ENCODE peak calls at places on chromosomes 1 and 21, in four cellular contexts. One of them, this sample, is unnamed.

GRCh38 chr1:193524616-193525015 is 338.2 kb upstream of the B3GALT2 start:
- DNase-seq in HepG2: no peak
- DNase-seq in GM12878: no peak
- DNase-seq in K562: no peak
- DNase-seq in this sample: no peak

GRCh38 chr21:41366522-41367151 is 4.8 kb downstream of the MX2 start:
- DNase-seq in GM12878: peak; percentile 78
- DNase-seq in K562: peak; percentile 60
- DNase-seq in HepG2: peak; percentile 94
- DNase-seq in this sample: no peak

GRCh38 chr21:35940074-35940927 is 120.0 kb downstream of the SETD4 start:
- DNase-seq in GM12878: no peak
- DNase-seq in K562: no peak
- DNase-seq in HepG2: peak; percentile 45
- DNase-seq in this sample: peak; percentile 70

GRCh38 chr1:193438771-193439170 is 252.4 kb upstream of the B3GALT2 start:
- DNase-seq in HepG2: no peak
- DNase-seq in GM12878: no peak
- DNase-seq in K562: no peak
- DNase-seq in this sample: no peak

GRCh38 chr1:247335871-247336270 is 4.2 kb upstream of the ZNF496 start:
- DNase-seq in K562: no peak
- DNase-seq in HepG2: no peak
- DNase-seq in GM12878: no peak
- DNase-seq in this sample: no peak

GRCh38 chr21:37620401-37620800 is 253.8 kb downstream of the DYRK1A start:
- DNase-seq in K562: no peak
- DNase-seq in GM12878: no peak
- DNase-seq in HepG2: no peak
- DNase-seq in this sample: no peak

GRCh38 chr1:245751111-245751510 is 596.3 kb downstream of the KIF26B start:
- DNase-seq in GM12878: no peak
- DNase-seq in HepG2: no peak
- DNase-seq in K562: no peak
- DNase-seq in this sample: no peak

GRCh38 chr1:64545118-64545916 is 75.4 kb downstream of the CACHD1 start:
- DNase-seq in K562: no peak
- DNase-seq in HepG2: no peak
- DNase-seq in GM12878: no peak
- DNase-seq in this sample: no peak

GRCh38 chr1:148388260-148389026 is 94.7 kb downstream of the PPIAL4G start:
- DNase-seq in K562: peak; percentile 89
- DNase-seq in GM12878: peak; percentile 50
- DNase-seq in HepG2: peak; percentile 80
- DNase-seq in this sample: peak; percentile 93

DNA sequence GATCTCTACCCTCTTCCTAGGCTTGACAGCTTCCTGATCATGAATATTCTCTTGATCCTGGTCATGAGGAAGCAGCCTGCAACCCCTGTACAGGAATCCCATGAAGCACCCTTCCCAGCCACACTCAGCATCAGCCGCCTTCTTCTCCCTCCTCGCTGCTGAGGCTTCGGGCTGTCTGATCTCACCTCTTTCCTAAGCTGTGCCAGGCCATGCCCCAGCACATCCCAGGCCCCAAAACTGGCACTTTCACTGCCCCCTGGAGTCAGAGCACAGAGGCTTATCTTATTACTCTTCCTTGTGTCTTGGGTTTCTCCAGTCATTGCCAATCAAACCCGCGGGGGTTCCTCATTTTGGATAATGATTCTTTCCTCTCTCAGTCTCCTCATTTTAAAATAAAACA is 259.5 kb downstream of the RGS7 start:
- DNase-seq in HepG2: no peak
- DNase-seq in GM12878: no peak
- DNase-seq in K562: no peak
- DNase-seq in this sample: no peak
- TF ChIP-seq BHLHE40 in HepG2: no peak
- TF ChIP-seq BHLHE40 in GM12878: no peak
- TF ChIP-seq BHLHE40 in K562: no peak
- TF ChIP-seq BHLHE40 in this sample: no peak

GRCh38 chr1:34602907-34603306 is 151.9 kb upstream of the GJB5 start:
- DNase-seq in HepG2: no peak
- DNase-seq in K562: no peak
- DNase-seq in GM12878: no peak
- DNase-seq in this sample: no peak

GRCh38 chr1:34610063-34610462 is 144.8 kb upstream of the GJB5 start:
- DNase-seq in K562: no peak
- DNase-seq in HepG2: no peak
- DNase-seq in GM12878: no peak
- DNase-seq in this sample: no peak

GRCh38 chr1:34603594-34603993 is 151.3 kb upstream of the GJB5 start:
- DNase-seq in GM12878: no peak
- DNase-seq in K562: no peak
- DNase-seq in HepG2: no peak
- DNase-seq in this sample: no peak

GRCh38 chr1:34611571-34611970 is 143.3 kb upstream of the GJB5 start:
- DNase-seq in HepG2: no peak
- DNase-seq in K562: no peak
- DNase-seq in GM12878: no peak
- DNase-seq in this sample: no peak

GRCh38 chr1:34606504-34606903 is 148.3 kb upstream of the GJB5 start:
- DNase-seq in K562: no peak
- DNase-seq in HepG2: no peak
- DNase-seq in GM12878: no peak
- DNase-seq in this sample: no peak
- TF ChIP-seq FOXK2 in K562: no peak
- TF ChIP-seq FOXK2 in HepG2: no peak
- TF ChIP-seq FOXK2 in GM12878: no peak
- TF ChIP-seq FOXK2 in this sample: no peak

GRCh38 chr1:174258148-174258550 is 98.8 kb downstream of the RABGAP1L start:
- DNase-seq in HepG2: peak; percentile 45
- DNase-seq in GM12878: no peak
- DNase-seq in K562: peak; percentile 19
- DNase-seq in this sample: peak; percentile 22
- TF ChIP-seq TARDBP in HepG2: no peak
- TF ChIP-seq TARDBP in GM12878: no peak
- TF ChIP-seq TARDBP in K562: no peak
- TF ChIP-seq TARDBP in this sample: no peak

DNA sequence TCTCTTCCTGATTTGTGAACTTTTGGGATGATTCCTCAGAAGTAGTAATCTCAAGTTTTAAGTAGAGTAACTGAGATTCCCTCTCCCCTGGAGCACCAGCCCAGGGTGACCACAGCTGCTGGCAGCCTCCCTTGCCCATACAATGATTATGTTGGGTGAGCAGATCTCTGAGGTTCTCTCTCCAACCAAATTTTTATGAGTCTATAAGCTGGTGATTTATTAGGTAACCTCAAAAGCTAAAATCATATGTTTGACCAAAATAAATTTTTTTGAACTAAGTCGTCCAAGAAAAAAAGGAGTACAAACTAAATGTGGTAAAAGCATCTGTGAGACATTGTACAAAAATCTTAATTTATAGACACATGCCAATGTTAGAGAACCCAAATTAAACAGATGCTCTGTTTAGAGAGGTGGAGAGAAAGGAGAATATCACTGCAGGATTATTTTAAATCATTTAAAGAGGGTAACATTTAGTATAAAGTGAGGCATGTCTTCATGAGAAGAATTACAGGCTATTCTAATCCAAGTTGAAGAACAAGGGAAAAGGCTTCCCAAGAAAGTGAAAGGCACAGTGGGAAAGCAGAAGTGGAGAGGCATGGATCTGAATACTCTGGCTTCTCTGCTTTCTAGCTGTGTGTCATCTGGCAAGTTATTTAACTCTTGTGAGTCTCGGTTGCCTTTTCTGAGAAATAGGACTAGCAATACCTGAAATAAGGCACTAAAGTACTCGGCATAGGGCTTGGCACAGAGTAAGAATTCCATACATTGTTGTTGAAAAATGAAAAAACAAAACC is 2.5 kb downstream of the AKNAD1 start:
- DNase-seq in HepG2: no peak
- DNase-seq in GM12878: no peak
- DNase-seq in K562: no peak
- DNase-seq in this sample: no peak
- TF ChIP-seq BHLHE40 in HepG2: no peak
- TF ChIP-seq BHLHE40 in GM12878: no peak
- TF ChIP-seq BHLHE40 in K562: no peak
- TF ChIP-seq BHLHE40 in this sample: no peak

DNA sequence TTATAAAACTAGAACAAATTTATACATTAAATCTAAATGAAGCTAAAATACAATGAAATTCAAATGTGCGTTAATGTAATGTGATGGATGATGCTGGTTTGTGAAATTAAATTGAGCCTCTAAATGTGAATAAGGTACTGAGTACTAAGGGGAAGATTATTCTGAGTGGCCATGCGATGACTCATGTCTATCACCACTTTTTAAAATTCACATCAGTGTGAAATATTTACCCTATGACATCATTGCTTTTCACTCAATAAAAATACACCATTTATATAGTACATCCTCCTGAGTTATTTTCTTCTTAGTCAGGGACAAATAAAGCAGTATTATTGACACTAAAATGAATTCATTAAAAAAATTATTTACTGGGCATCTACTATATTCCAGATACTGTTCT is 224.9 kb upstream of the FAM78B start:
- DNase-seq in HepG2: no peak
- DNase-seq in K562: no peak
- DNase-seq in GM12878: no peak
- DNase-seq in this sample: no peak
- TF ChIP-seq FOXK2 in HepG2: no peak
- TF ChIP-seq FOXK2 in K562: no peak
- TF ChIP-seq FOXK2 in GM12878: no peak
- TF ChIP-seq FOXK2 in this sample: no peak

GRCh38 chr1:27409669-27410068 is 17.2 kb downstream of the GPR3 start:
- DNase-seq in K562: no peak
- DNase-seq in GM12878: no peak
- DNase-seq in HepG2: no peak
- DNase-seq in this sample: no peak
- TF ChIP-seq TARDBP in K562: no peak
- TF ChIP-seq TARDBP in GM12878: no peak
- TF ChIP-seq TARDBP in HepG2: no peak
- TF ChIP-seq TARDBP in this sample: no peak

GRCh38 chr1:54310439-54311328 is 95.5 kb downstream of the SSBP3 start:
- DNase-seq in HepG2: peak; percentile 39
- DNase-seq in K562: peak; percentile 66
- DNase-seq in GM12878: no peak
- DNase-seq in this sample: peak; percentile 83
- TF ChIP-seq BHLHE40 in HepG2: no peak
- TF ChIP-seq BHLHE40 in K562: peak; percentile 14
- TF ChIP-seq BHLHE40 in GM12878: no peak
- TF ChIP-seq BHLHE40 in this sample: no peak

This sample was measured in HEK293T.